ENCODE peak calls at places on chromosomes 16 and 17, in four cellular contexts. E is upper lobe of right lung, H is uterus, D is astrocyte. J is an unnamed sample. For H3K36me3, the result is how much of the 10 kb centered on the place peaks cover.

GRCh38 chr17:17511971-17512858 is 16.0 kb upstream of the RASD1 start:
- DNase-seq in H (peak), D (peak), E (no peak), J (peak)

GRCh38 chr16:87575027-87575804 is 27.1 kb upstream of the JPH3 start:
- DNase-seq in E (no peak), D (no peak), H (no peak), J (no peak)

GRCh38 chr17:8225813-8226535 is 15.6 kb upstream of the AURKB start:
- DNase-seq in H (peak), D (peak), E (no peak), J (no peak)

GRCh38 chr16:88326611-88327485 is 55.9 kb upstream of the ZNF469 start:
- DNase-seq in E (no peak), D (no peak), H (no peak), J (no peak)

GRCh38 chr16:61829631-61830030 is 206.6 kb downstream of the CDH8 start:
- DNase-seq in H (no peak), D (peak), E (no peak), J (no peak)

GRCh38 chr17:57551321-57552079 is 193.6 kb downstream of the CCDC182 start:
- DNase-seq in E (no peak), D (no peak), H (no peak), J (no peak)

GRCh38 chr17:8826808-8827435 is 27.8 kb upstream of the MFSD6L start:
- DNase-seq in H (no peak), E (no peak), D (no peak), J (no peak)

GRCh38 chr16:79176987-79177386 is 423.6 kb downstream of the MAF start:
- DNase-seq in D (no peak), E (no peak), H (no peak), J (no peak)

GRCh38 chr16:3175157-3176153 is 12.5 kb upstream of the OR1F1 start:
- DNase-seq in E (no peak), D (no peak), H (no peak), J (no peak)

GRCh38 chr17:18141210-18141803 is 32.8 kb downstream of the MYO15A start:
- DNase-seq in E (no peak), H (peak), D (peak), J (no peak)

GRCh38 chr16:4358236-4358635 is 7.1 kb upstream of the PAM16 start:
- DNase-seq in E (no peak), D (no peak), H (no peak), J (no peak)

GRCh38 chr16:72838999-72839398 is 208.9 kb downstream of the ZFHX3 start:
- DNase-seq in E (no peak), H (no peak), D (no peak), J (no peak)

GRCh38 chr16:67449328-67449727 is 18.4 kb downstream of the HSD11B2 start:
- DNase-seq in H (no peak), E (no peak), D (no peak), J (no peak)

GRCh38 chr16:28616636-28617035 is 6.8 kb upstream of the SULT1A1 start:
- DNase-seq in E (no peak), D (no peak), H (no peak), J (no peak)

GRCh38 chr16:71956500-71956899 is 43.7 kb downstream of the PKD1L3 start:
- DNase-seq in E (no peak), D (no peak), H (no peak), J (no peak)

GRCh38 chr17:18253947-18254821 is 4.4 kb downstream of the FLII start:
- DNase-seq in H (no peak), D (no peak), E (no peak), J (no peak)

GRCh38 chr16:85092851-85093250 is 19.4 kb downstream of the CIBAR2 start:
- DNase-seq in E (no peak), H (no peak), D (no peak), J (no peak)

GRCh38 chr16:85092309-85092708 is 20.0 kb downstream of the CIBAR2 start:
- DNase-seq in H (no peak), D (no peak), E (no peak), J (no peak)

GRCh38 chr16:85090873-85091521 is 21.3 kb downstream of the CIBAR2 start:
- DNase-seq in D (no peak), E (no peak), H (no peak), J (no peak)

GRCh38 chr16:85090166-85090565 is 22.1 kb downstream of the CIBAR2 start:
- DNase-seq in D (peak), E (no peak), H (no peak), J (no peak)

DNA sequence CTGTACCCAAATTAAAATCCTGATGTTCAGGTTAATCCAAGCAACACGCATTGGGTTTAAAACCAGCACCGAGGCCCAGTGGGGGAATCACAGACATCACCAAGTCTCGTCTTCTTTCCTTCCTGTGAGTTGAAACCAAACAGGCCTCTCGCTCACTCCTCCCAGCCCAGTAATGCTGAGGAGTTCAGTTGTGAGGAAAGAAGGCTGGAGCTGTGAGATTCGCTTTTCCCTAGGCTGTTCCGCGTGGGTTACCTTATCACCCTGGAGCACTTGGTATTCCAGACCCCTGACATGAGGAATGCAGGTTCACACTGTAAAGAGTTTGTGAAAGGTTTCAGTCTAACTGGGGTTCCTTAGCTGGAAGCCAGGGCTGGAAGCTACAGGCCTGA is 20.8 kb downstream of the CIBAR2 start:
- DNase-seq in E (no peak), H (no peak), D (no peak), J (no peak)
- H3K4me3 ChIP-seq in E (no peak), H (no peak), D (no peak), J (no peak)

GRCh38 chr17:63775420-63775819 is 1.4 kb downstream of the DDX42 start:
- DNase-seq in E (no peak), H (no peak), D (no peak), J (no peak)

GRCh38 chr17:63772801-63773271 is 561 bp downstream of the CCDC47 start:
- DNase-seq in H (no peak), D (peak), E (no peak), J (no peak)

GRCh38 chr17:63773272-63774140 is at the start of gene CCDC47:
- DNase-seq in H (peak), D (peak), E (peak), J (peak)

GRCh38 chr17:63774982-63775290 is 966 bp downstream of the DDX42 start:
- DNase-seq in H (no peak), E (no peak), D (no peak), J (no peak)

GRCh38 chr17:63774141-63774981 is at the start of gene DDX42:
- DNase-seq in D (peak), H (peak), E (peak), J (no peak)
- TF ChIP-seq CTCF in D (no peak), H (no peak), E (no peak), J (peak)

GRCh38 chr16:65218348-65218747 is 96.5 kb upstream of the CDH11 start:
- DNase-seq in D (no peak), E (no peak), H (no peak), J (no peak)
- H3K36me3 ChIP-seq in D (under half), E (under half), H (under half), J (under half)

GRCh38 chr17:29180788-29181160 is 576 bp upstream of the MYO18A start:
- DNase-seq in H (no peak), D (no peak), E (no peak), J (no peak)

GRCh38 chr17:29180051-29180787 is at the start of gene MYO18A:
- DNase-seq in E (peak), H (peak), D (peak), J (no peak)

GRCh38 chr17:29177871-29178749 is 2.1 kb downstream of the MYO18A start:
- DNase-seq in E (no peak), H (peak), D (no peak), J (no peak)

GRCh38 chr17:29178750-29179231 is 1.4 kb downstream of the MYO18A start:
- DNase-seq in E (no peak), H (no peak), D (no peak), J (no peak)

GRCh38 chr17:29179232-29180036 is 764 bp downstream of the MYO18A start:
- DNase-seq in H (peak), D (no peak), E (peak), J (no peak)
- H3K4me3 ChIP-seq in H (peak), D (peak), E (peak), J (peak)

GRCh38 chr17:65278050-65278819 is 141.1 kb downstream of the RGS9 start:
- DNase-seq in E (no peak), D (peak), H (no peak), J (no peak)
- TF ChIP-seq CTCF in E (peak), D (peak), H (peak), J (peak)

GRCh38 chr17:67111327-67111726 is 67.0 kb downstream of the CACNG1 start:
- DNase-seq in E (no peak), D (no peak), H (no peak), J (no peak)

GRCh38 chr17:67111808-67112207 is 67.5 kb downstream of the CACNG1 start:
- DNase-seq in D (no peak), H (no peak), E (no peak), J (no peak)

GRCh38 chr17:67109111-67109510 is 64.8 kb downstream of the CACNG1 start:
- DNase-seq in H (no peak), D (no peak), E (no peak), J (no peak)

GRCh38 chr17:67108411-67108810 is 64.1 kb downstream of the CACNG1 start:
- DNase-seq in D (no peak), E (no peak), H (no peak), J (no peak)

GRCh38 chr17:67110619-67111018 is 66.3 kb downstream of the CACNG1 start:
- DNase-seq in E (no peak), D (no peak), H (no peak), J (no peak)
- H3K36me3 ChIP-seq in E (half or more), D (under half), H (under half), J (under half)

DNA sequence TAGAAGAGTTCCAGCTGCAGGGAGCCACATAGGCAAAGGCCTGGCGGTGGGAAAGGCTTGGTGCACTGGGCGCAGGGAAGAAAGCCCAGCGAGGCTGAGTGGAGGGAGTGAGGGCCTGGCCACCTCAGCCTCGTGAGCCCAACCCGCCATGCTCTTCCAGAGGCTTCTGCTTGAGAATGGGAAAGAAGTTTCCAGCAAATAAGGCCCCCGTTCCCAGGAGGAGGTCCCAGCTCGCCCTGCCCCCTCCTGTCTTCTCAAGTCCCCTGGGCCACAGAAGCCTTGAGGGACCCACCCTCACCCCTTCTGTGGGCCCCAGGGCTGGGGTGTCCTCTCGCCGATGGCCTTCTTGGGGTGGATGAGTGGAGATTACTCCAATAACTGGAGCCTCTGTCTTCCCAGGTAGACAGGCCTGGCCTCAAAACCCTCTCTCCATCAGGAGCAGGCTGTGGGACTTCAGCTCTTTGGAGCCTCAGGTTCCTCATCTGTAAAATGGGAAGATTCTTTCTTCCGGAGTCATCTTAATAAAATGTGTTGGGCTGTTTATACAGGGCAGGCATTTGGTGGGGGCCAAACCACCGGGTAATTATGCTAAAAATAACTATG is 933 bp upstream of the SNN start:
- DNase-seq in D (no peak), H (no peak), E (no peak), J (no peak)
- H3K4me3 ChIP-seq in D (no peak), H (no peak), E (peak), J (no peak)